ENCODE peak calls at places on chromosomes 7 and 10, in five cellular contexts. One of them, this sample, is unnamed.

GRCh38 chr10:112122827-112123226 is 60.7 kb downstream of the GPAM start:
- DNase-seq in posterior cingulate gyrus: no peak
- DNase-seq in T-cell: no peak
- DNase-seq in EL: no peak
- DNase-seq in neural crest cell: no peak
- DNase-seq in this sample: peak

GRCh38 chr7:123622660-123623386 is 21.2 kb downstream of the ASB15 start:
- DNase-seq in neural crest cell: no peak
- DNase-seq in T-cell: no peak
- DNase-seq in posterior cingulate gyrus: no peak
- DNase-seq in EL: no peak
- DNase-seq in this sample: no peak

GRCh38 chr7:34756025-34756437 is 98.0 kb downstream of the NPSR1 start:
- DNase-seq in EL: no peak
- DNase-seq in neural crest cell: no peak
- DNase-seq in T-cell: no peak
- DNase-seq in posterior cingulate gyrus: no peak
- DNase-seq in this sample: peak

GRCh38 chr7:55086413-55087201 is 67.8 kb downstream of the EGFR start:
- DNase-seq in T-cell: no peak
- DNase-seq in neural crest cell: no peak
- DNase-seq in EL: peak
- DNase-seq in posterior cingulate gyrus: no peak
- DNase-seq in this sample: peak

GRCh38 chr7:158108646-158109293 is 478.9 kb downstream of the PTPRN2 start:
- DNase-seq in T-cell: no peak
- DNase-seq in EL: no peak
- DNase-seq in neural crest cell: no peak
- DNase-seq in posterior cingulate gyrus: no peak
- DNase-seq in this sample: no peak

GRCh38 chr10:5958077-5958476 is 19.3 kb downstream of the IL15RA start:
- DNase-seq in EL: peak
- DNase-seq in T-cell: no peak
- DNase-seq in posterior cingulate gyrus: no peak
- DNase-seq in neural crest cell: no peak
- DNase-seq in this sample: peak

GRCh38 chr7:37421820-37422219 is 26.8 kb downstream of the ELMO1 start:
- DNase-seq in posterior cingulate gyrus: no peak
- DNase-seq in neural crest cell: no peak
- DNase-seq in T-cell: no peak
- DNase-seq in EL: no peak
- DNase-seq in this sample: no peak

GRCh38 chr10:78605800-78606350 is 462.9 kb upstream of the ZMIZ1 start:
- DNase-seq in T-cell: no peak
- DNase-seq in posterior cingulate gyrus: no peak
- DNase-seq in EL: peak
- DNase-seq in neural crest cell: no peak
- DNase-seq in this sample: no peak

GRCh38 chr10:62384057-62384446 is 9.9 kb downstream of the ZNF365 start:
- DNase-seq in T-cell: peak
- DNase-seq in posterior cingulate gyrus: no peak
- DNase-seq in neural crest cell: no peak
- DNase-seq in EL: peak
- DNase-seq in this sample: peak

GRCh38 chr10:43825984-43826383 is 177.3 kb upstream of the ZNF32 start:
- DNase-seq in EL: no peak
- DNase-seq in posterior cingulate gyrus: no peak
- DNase-seq in T-cell: no peak
- DNase-seq in neural crest cell: no peak
- DNase-seq in this sample: no peak